ENCODE peak calls at places on chromosomes 6 and 20, in seven cellular contexts. Q, C, H, U, X, J and V are unnamed samples.

GRCh38 chr20:48937674-48938073 is 16.2 kb downstream of the ARFGEF2 start:
- DNase-seq in Q (no peak), H (no peak), X (no peak), J (no peak), U (no peak), C (no peak), V (no peak)

GRCh38 chr6:156886409-156886808 is 109.2 kb downstream of the ARID1B start:
- DNase-seq in U (no peak), C (peak), Q (peak), J (no peak), H (no peak), X (peak), V (no peak)

GRCh38 chr20:4999788-5000187 is 1.5 kb downstream of the SLC23A2 start:
- DNase-seq in H (no peak), X (no peak), Q (no peak), U (no peak), C (peak), J (no peak), V (no peak)

GRCh38 chr6:139219271-139219729 is 72.5 kb downstream of the TXLNB start:
- DNase-seq in Q (peak), U (peak), H (peak), J (peak), C (peak), X (peak), V (peak)

GRCh38 chr6:159079367-159079766 is 34.6 kb upstream of the TAGAP start:
- DNase-seq in Q (no peak), C (no peak), U (no peak), H (no peak), X (no peak), J (no peak), V (no peak)

GRCh38 chr6:46302176-46302575 is 131.4 kb upstream of the ENPP5 start:
- DNase-seq in J (no peak), H (no peak), Q (no peak), U (no peak), X (no peak), C (no peak), V (no peak)

GRCh38 chr6:27280064-27280539 is 32.0 kb downstream of the POM121L2 start:
- DNase-seq in H (peak), U (no peak), J (peak), Q (no peak), C (no peak), X (no peak), V (no peak)

GRCh38 chr6:31076611-31077010 is 35.8 kb downstream of the C6orf15 start:
- DNase-seq in U (no peak), H (no peak), Q (no peak), X (no peak), C (no peak), J (no peak), V (no peak)

GRCh38 chr6:9204171-9204570 is 768.8 kb upstream of the SLC35B3 start:
- DNase-seq in C (no peak), H (peak), Q (no peak), J (no peak), X (no peak), U (no peak), V (no peak)

GRCh38 chr6:96520039-96520850 is 1.4 kb upstream of the UFL1 start:
- DNase-seq in H (peak), J (no peak), C (no peak), X (no peak), U (no peak), Q (no peak), V (no peak)

GRCh38 chr20:45448250-45448649 is 21.3 kb upstream of the WFDC2 start:
- DNase-seq in H (peak), U (no peak), J (no peak), C (no peak), Q (no peak), X (no peak), V (no peak)

GRCh38 chr6:69699655-69700054 is 97.2 kb downstream of the LMBRD1 start:
- DNase-seq in U (no peak), H (no peak), C (no peak), X (no peak), Q (no peak), J (no peak), V (no peak)
- TF ChIP-seq CTCF in U (no peak), H (no peak), C (no peak), X (no peak), Q (no peak), J (no peak), V (no peak)

GRCh38 chr6:160768101-160768500 is 66.1 kb downstream of the PLG start:
- DNase-seq in H (no peak), U (no peak), C (no peak), X (no peak), Q (no peak), J (no peak), V (no peak)

GRCh38 chr6:160767647-160768019 is 65.6 kb downstream of the PLG start:
- DNase-seq in J (no peak), Q (no peak), H (no peak), C (no peak), U (no peak), X (no peak), V (no peak)

GRCh38 chr6:160766657-160767018 is 64.6 kb downstream of the PLG start:
- DNase-seq in Q (no peak), J (no peak), C (no peak), X (no peak), H (no peak), U (no peak), V (no peak)

GRCh38 chr6:160765412-160765811 is 63.4 kb downstream of the PLG start:
- DNase-seq in J (no peak), H (no peak), X (no peak), Q (no peak), C (no peak), U (no peak), V (no peak)

DNA sequence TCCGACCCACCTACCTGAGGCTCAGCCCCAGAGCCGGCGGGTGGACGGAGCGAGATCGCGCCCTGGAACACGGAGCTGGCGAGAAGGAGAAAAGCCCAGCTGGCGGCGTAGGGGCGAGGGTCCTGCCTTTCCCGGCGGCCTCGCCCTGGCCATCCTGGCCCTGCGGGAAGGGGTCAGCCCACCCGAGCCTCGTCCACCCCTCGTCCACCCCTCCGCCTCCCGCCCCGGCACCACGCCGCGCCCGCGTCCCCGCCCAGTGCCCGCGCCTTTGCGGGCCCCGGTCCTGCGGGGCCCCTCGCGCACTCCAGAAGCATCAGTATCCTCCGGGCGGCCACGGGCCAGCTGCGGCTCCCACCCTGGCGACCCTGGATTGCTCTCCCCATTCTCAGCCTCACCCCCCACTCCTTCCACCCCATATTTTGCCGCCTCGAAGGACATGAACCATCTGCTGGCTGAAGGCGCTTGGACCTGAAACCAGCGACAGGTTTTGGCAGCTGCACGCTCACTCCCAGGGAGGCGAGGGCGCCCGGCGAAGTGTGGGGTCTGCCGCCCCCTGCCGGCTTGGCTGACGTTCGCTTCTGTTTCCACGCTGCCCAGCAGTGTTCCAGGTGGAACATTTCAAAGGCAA is 65.1 kb downstream of the PLG start:
- DNase-seq in C (peak), H (peak), Q (peak), J (peak), U (peak), X (peak), V (peak)
- TF ChIP-seq CTCF in C (peak), H (peak), Q (peak), J (peak), U (peak), X (peak), V (peak)

DNA sequence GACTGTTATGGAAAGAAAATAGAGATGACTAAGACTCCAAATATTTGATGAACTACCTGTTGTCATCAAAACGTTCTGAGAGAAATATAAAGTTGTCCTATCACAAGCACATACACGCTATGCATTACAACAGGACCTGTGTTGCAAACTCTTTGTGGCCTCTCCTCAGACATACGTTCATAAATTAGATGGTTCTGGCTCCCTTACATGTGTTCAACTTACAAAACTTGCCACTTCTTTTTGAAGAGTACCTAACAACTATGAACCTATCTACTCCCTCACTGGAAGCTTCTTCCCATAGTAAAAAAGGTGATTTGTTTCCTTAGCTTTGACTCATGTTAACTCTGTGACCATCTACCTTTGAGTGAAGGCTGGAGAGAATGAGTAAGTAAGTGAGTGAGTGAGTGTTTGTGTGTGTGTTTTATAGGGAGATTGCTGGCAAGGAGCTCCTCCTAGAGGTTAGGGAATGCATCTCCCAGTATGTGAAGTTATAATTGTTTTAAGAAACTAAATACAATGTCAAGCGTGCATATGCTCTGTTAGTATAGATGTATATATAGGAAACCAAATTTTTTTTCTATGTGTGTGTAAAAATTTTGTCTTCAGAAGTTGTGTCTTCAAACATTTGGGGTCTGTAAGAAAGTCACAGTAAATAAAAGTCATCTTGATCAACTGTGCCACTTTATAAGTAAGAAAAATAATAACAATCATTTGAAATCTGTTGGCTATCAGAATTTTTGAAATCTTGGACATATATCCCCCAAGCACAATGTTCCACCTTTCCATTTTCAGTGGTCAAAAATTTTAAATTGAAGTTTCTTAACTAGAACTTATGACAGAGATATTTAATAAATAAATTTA is 1211.1 kb upstream of the GJE1 start:
- DNase-seq in H (peak), J (peak), Q (no peak), U (no peak), C (peak), X (no peak), V (no peak)
- TF ChIP-seq CTCF in H (peak), J (peak), Q (peak), U (peak), C (peak), X (peak), V (no peak)

GRCh38 chr6:6584310-6585002 is 4.1 kb upstream of the LY86 start:
- DNase-seq in U (no peak), C (peak), Q (peak), J (no peak), H (no peak), X (no peak), V (peak)
- TF ChIP-seq CTCF in U (no peak), C (peak), Q (peak), J (no peak), H (peak), X (no peak), V (peak)